ENCODE peak calls at places on chromosome 10, in six cellular contexts. P is sigmoid colon; H is brain microvascular endothelial cell; I is stimulated activated CD8-positive, alpha-beta memory T cell treated with anti-CD3 and anti-CD28 coated beads, Interleukin-4, amount 100 ng/mL, for 24 hours; K is activated T-helper 1 cell treated with Interleukin-2 at 50 U/mL for 16 hours; L is AG08395. B is an unnamed sample.

GRCh38 chr10:51886438-51887068 is 187.2 kb upstream of the CSTF2T start:
- DNase-seq in P (no peak), H (peak), I (no peak), K (no peak), L (peak), B (no peak)

GRCh38 chr10:79018591-79019011 is 50.2 kb upstream of the ZMIZ1 start:
- DNase-seq in P (peak), H (no peak), I (no peak), K (no peak), L (peak), B (peak)

GRCh38 chr10:79468015-79468560 is 22.7 kb upstream of the ZCCHC24 start:
- DNase-seq in P (no peak), H (no peak), I (no peak), K (no peak), L (no peak), B (no peak)

GRCh38 chr10:78672898-78673297 is 395.9 kb upstream of the ZMIZ1 start:
- DNase-seq in P (no peak), H (no peak), I (no peak), K (no peak), L (peak), B (no peak)

GRCh38 chr10:69492091-69492745 is 41.0 kb downstream of the TSPAN15 start:
- DNase-seq in P (peak), H (no peak), I (no peak), K (no peak), L (no peak), B (no peak)

GRCh38 chr10:80392250-80392649 is 16.1 kb upstream of the PRXL2A start:
- DNase-seq in P (no peak), H (no peak), I (no peak), K (no peak), L (no peak), B (no peak)

GRCh38 chr10:90136731-90137316 is 435.4 kb downstream of the KIF20B start:
- DNase-seq in P (no peak), H (no peak), I (no peak), K (no peak), L (no peak), B (no peak)

GRCh38 chr10:49275896-49276295 is 23.1 kb upstream of the C10orf71 start:
- DNase-seq in P (no peak), H (no peak), I (no peak), K (no peak), L (no peak), B (no peak)

GRCh38 chr10:131667047-131667446 is 233.8 kb upstream of the PPP2R2D start:
- DNase-seq in P (peak), H (no peak), I (no peak), K (no peak), L (no peak), B (no peak)

GRCh38 chr10:9069136-9069535 is 1014.6 kb downstream of the GATA3 start:
- DNase-seq in P (no peak), H (no peak), I (no peak), K (no peak), L (no peak), B (no peak)

GRCh38 chr10:24168258-24169170 is 40.4 kb upstream of the KIAA1217 start:
- DNase-seq in P (no peak), H (no peak), I (no peak), K (no peak), L (no peak), B (no peak)

GRCh38 chr10:133097418-133097817 is 9.7 kb downstream of the ADGRA1 start:
- DNase-seq in P (no peak), H (no peak), I (no peak), K (no peak), L (no peak), B (no peak)

B was measured in right lobe of liver.